ENCODE peak calls at places on chromosomes 11 and 22, in six cellular contexts. E is nephron progenitor cell; Y is OCI-M1; V is stimulated activated naive CD8-positive, alpha-beta T cell treated with anti-CD3 and anti-CD28 coated beads, Interleukin-15, Interleukin-2, amounts not matched to agents 100 U/mL and 50 U/mL, for 24 hours; W is H7; F is thoracic aorta. Z is an unnamed sample.

GRCh38 chr11:14380947-14381555 is 22.1 kb upstream of the RRAS2 start:
- DNase-seq in E (peak), Y (peak), V (peak), W (peak), F (no peak), Z (peak)

GRCh38 chr11:94325681-94326080 is 21.3 kb downstream of the IZUMO1R start:
- DNase-seq in E (peak), Y (peak), V (peak), W (peak), F (no peak), Z (peak)

GRCh38 chr11:78000193-78000592 is 5.7 kb upstream of the INTS4 start:
- DNase-seq in E (peak), Y (peak), V (peak), W (peak), F (no peak), Z (peak)

GRCh38 chr11:93736129-93736528 is 5.2 kb downstream of the TAF1D start:
- DNase-seq in E (no peak), Y (no peak), V (no peak), W (no peak), F (no peak), Z (no peak)

GRCh38 chr11:69460540-69461257 is 20.8 kb upstream of the LINC01488 start:
- DNase-seq in E (no peak), Y (no peak), V (no peak), W (no peak), F (no peak), Z (no peak)

GRCh38 chr22:46085831-46086576 is 64.3 kb upstream of the PPARA start:
- DNase-seq in E (no peak), Y (no peak), V (no peak), W (no peak), F (no peak), Z (no peak)

GRCh38 chr11:86341382-86341781 is 33.3 kb upstream of the CCDC81 start:
- DNase-seq in E (no peak), Y (no peak), V (no peak), W (no peak), F (no peak), Z (peak)

GRCh38 chr11:68942751-68943271 is 38.0 kb downstream of the MRGPRD start:
- DNase-seq in E (no peak), Y (peak), V (no peak), W (peak), F (no peak), Z (no peak)

GRCh38 chr22:43092085-43092484 is 2.9 kb upstream of the TTLL1 start:
- DNase-seq in E (no peak), Y (no peak), V (no peak), W (no peak), F (no peak), Z (no peak)

Z was measured in left kidney.